ENCODE peak calls at places on chromosomes 4 and X, in four cellular contexts. O is MM.1S; K is Peyer's patch; Z is effector memory CD4-positive, alpha-beta T cell. T is an unnamed sample. For H3K4me1, H3K27me3 and H3K36me3, the result is how much of the 10 kb centered on the place peaks cover.

GRCh38 chr4:137310593-137311490 is 221.5 kb downstream of the PCDH18 start:
- DNase-seq in K (no peak), O (no peak), Z (no peak), T (no peak)

GRCh38 chrX:147565239-147565638 is 346.5 kb upstream of the FMR1 start:
- DNase-seq in Z (no peak), K (no peak), O (no peak), T (no peak)

GRCh38 chr4:140082399-140082758 is 71.6 kb downstream of the MAML3 start:
- DNase-seq in K (no peak), Z (no peak), O (no peak), T (no peak)

GRCh38 chrX:71911023-71911730 is 532 bp downstream of the NHSL2 start:
- DNase-seq in K (no peak), O (peak), Z (no peak), T (no peak)

GRCh38 chr4:150789864-150790263 is 207.9 kb downstream of the MAB21L2 start:
- DNase-seq in K (no peak), Z (no peak), O (no peak), T (no peak)

GRCh38 chr4:3219761-3220481 is 29.0 kb upstream of the MSANTD1 start:
- DNase-seq in K (no peak), O (no peak), Z (no peak), T (no peak)

GRCh38 chr4:26862381-26862915 is 1.8 kb downstream of the STIM2 start:
- DNase-seq in O (no peak), K (no peak), Z (no peak), T (peak)

GRCh38 chr4:68404153-68404552 is 43.1 kb upstream of the TMPRSS11E start:
- DNase-seq in O (no peak), Z (no peak), K (no peak), T (no peak)

GRCh38 chr4:141455651-141456050 is 180.7 kb upstream of the IL15 start:
- DNase-seq in K (no peak), Z (no peak), O (no peak), T (no peak)

GRCh38 chr4:7444731-7445130 is 10.0 kb upstream of the PSAPL1 start:
- DNase-seq in O (no peak), K (no peak), Z (no peak), T (no peak)

GRCh38 chr4:16914208-16914607 is 15.8 kb upstream of the LDB2 start:
- DNase-seq in Z (no peak), O (peak), K (no peak), T (no peak)
- H3K4me1 ChIP-seq in Z (under half), O (under half), K (under half), T (under half)

DNA sequence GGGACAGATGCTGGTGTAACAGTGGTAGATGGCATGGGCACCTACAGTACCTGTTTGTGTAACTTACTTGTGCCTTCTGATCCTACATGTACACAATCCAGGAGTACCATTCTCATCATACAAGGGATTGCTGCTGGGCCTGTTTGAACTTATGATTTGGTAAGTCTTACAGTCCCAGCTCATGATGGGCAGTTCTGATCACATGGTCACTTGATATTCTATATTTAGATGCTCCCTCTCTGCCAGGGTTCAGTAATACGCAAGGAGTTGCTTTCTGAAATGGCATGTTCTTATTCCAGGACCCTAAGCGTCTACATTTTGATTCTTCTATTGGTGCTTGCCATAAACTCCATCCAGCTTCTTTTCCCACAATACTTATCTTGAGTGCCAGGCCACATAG is 54.4 kb upstream of the ATP6AP2 start:
- DNase-seq in O (no peak), K (no peak), Z (no peak), T (no peak)
- H3K27me3 ChIP-seq in O (under half), K (under half), Z (under half), T (under half)

GRCh38 chr4:738781-739280 is 33.2 kb downstream of the PCGF3 start:
- DNase-seq in Z (no peak), K (no peak), O (no peak), T (peak)

GRCh38 chr4:740656-741282 is 35.1 kb downstream of the PCGF3 start:
- DNase-seq in O (no peak), K (no peak), Z (no peak), T (no peak)

GRCh38 chr4:742096-742741 is 36.6 kb downstream of the PCGF3 start:
- DNase-seq in K (no peak), O (no peak), Z (no peak), T (no peak)

GRCh38 chr4:740011-740410 is 34.4 kb downstream of the PCGF3 start:
- DNase-seq in K (no peak), O (no peak), Z (no peak), T (no peak)

DNA sequence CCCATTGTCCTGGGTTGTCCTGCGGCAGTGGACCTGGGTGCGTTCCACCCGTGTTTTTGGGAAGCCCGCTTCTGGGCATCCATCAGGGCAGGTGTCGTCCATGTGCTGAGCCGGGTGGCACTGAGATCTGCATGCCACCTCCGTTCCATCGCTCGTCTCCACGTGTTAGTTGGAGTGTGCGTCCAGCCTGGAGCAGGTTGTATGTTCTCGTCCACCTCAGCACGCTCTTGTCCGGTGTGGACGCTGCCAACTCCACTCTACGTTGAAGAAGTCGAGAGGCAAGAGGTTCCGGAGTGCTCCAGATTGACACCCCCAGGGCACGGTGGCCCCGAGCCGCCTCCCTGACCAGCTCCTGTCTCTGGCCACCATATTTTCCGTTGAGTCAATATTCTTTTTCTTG is 33.9 kb downstream of the PCGF3 start:
- DNase-seq in O (no peak), Z (no peak), K (no peak), T (no peak)
- H3K36me3 ChIP-seq in O (under half), Z (under half), K (under half), T (under half)

GRCh38 chr4:92514632-92515031 is 210.9 kb downstream of the GRID2 start:
- DNase-seq in O (no peak), K (no peak), Z (no peak), T (peak)
- H3K4me1 ChIP-seq in O (under half), K (under half), Z (under half), T (under half)

GRCh38 chrX:94600077-94600476 is 926.1 kb downstream of the FAM133A start:
- DNase-seq in K (no peak), O (no peak), Z (no peak), T (no peak)
- H3K27me3 ChIP-seq in K (under half), O (under half), Z (under half), T (under half)

DNA sequence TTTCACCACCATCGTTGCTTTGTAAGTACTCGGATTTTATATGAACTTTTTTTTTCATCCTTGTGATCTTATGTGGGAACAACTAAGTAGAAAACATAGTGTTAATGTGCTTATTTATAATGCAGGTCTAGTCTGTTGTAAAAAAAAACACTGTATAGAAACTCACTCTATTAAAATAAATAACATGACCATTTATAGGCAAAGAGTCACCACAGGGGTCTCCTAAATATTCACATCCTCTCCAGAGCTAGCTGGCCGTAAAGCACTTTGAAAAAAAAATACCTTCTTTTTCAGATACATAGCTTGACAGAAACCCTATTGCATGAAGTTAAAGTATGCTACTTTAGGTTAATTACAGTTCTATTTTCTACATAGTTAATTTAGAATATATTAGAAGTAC is 11.2 kb downstream of the TMEM184C start:
- DNase-seq in K (no peak), O (no peak), Z (no peak), T (no peak)
- H3K36me3 ChIP-seq in K (under half), O (under half), Z (half or more), T (under half)

DNA sequence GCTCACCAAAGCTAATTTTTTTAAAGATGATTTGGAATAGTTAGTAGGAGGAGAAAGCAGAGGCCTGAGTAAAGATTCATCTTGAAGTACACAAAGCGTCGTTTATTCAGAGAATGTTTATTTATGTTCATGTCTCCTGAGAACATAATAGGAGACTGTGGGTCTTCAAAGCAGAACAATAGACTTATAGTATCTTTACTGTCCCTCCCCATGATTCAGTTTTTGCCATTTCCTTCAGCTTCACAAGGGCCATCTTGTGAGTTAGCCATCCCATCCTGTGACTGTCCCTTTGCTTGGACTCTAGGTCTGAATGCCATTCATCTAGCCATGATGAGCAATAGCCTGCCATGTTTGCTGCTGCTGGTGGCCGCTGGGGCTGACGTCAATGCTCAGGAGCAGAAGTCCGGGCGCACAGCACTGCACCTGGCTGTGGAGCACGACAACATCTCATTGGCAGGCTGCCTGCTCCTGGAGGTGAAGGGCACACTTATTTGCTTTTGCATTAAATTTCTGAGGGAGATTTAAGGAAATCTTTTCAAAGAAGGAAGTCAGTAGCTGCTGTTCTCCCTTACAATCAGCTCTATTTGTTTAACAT is 105.8 kb downstream of the NFKB1 start:
- DNase-seq in O (no peak), Z (no peak), K (no peak), T (no peak)
- H3K4me1 ChIP-seq in O (under half), Z (under half), K (under half), T (under half)

GRCh38 chrX:644304-645023 is 13.9 kb downstream of the SHOX start:
- DNase-seq in K (no peak), O (no peak), Z (no peak), T (peak)
- H3K27me3 ChIP-seq in K (under half), O (under half), Z (under half), T (under half)

GRCh38 chr4:108628411-108628810 is 8.0 kb downstream of the RPL34 start:
- DNase-seq in O (no peak), Z (no peak), K (no peak), T (no peak)
- H3K36me3 ChIP-seq in O (under half), Z (half or more), K (under half), T (under half)

DNA sequence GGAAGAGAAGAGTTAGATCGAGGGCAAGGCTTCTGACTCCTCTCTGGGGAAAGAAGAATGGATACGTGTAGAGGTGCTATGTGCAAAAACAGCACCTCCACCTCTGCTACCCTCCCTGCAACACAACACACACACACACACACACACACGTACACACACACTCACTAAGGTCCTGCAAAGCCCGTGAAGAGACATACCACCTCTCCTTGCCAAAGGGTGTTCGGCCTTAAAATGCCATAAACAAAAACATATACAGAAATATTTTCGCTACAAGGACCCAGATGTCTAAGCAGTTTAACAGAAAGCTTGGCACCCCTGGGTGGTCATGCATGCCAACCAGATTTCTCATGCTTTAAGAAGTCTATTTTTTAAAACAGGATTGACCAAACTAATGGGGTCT is 1.5 kb downstream of the TIFA start:
- DNase-seq in K (no peak), O (no peak), Z (no peak), T (peak)
- H3K4me1 ChIP-seq in K (under half), O (under half), Z (under half), T (under half)